ENCODE peak calls at places on chromosomes 1 and 21, in six cellular contexts. One of them, this sample, is unnamed. For H3K27me3, the result is how much of the 10 kb centered on the place peaks cover.

GRCh38 chr1:168512864-168513595 is 30.8 kb downstream of the XCL2 start:
- DNase-seq in adrenal gland: no peak
- DNase-seq in SK-N-SH: no peak
- DNase-seq in psoas muscle: no peak
- DNase-seq in thoracic aorta: no peak
- DNase-seq in mammary epithelial cell: no peak
- DNase-seq in this sample: peak

GRCh38 chr1:163315773-163316374 is 5.9 kb upstream of the NUF2 start:
- DNase-seq in mammary epithelial cell: peak
- DNase-seq in adrenal gland: peak
- DNase-seq in thoracic aorta: no peak
- DNase-seq in psoas muscle: no peak
- DNase-seq in SK-N-SH: peak
- DNase-seq in this sample: peak

GRCh38 chr1:56333461-56333860 is 245.9 kb downstream of the PLPP3 start:
- DNase-seq in SK-N-SH: no peak
- DNase-seq in mammary epithelial cell: no peak
- DNase-seq in psoas muscle: no peak
- DNase-seq in thoracic aorta: no peak
- DNase-seq in adrenal gland: no peak
- DNase-seq in this sample: no peak

GRCh38 chr1:86068126-86068805 is 88.3 kb downstream of the COL24A1 start:
- DNase-seq in thoracic aorta: no peak
- DNase-seq in psoas muscle: no peak
- DNase-seq in adrenal gland: no peak
- DNase-seq in SK-N-SH: no peak
- DNase-seq in mammary epithelial cell: no peak
- DNase-seq in this sample: no peak

GRCh38 chr1:230772457-230773395 is 25.5 kb downstream of the CAPN9 start:
- DNase-seq in adrenal gland: peak
- DNase-seq in psoas muscle: no peak
- DNase-seq in SK-N-SH: peak
- DNase-seq in mammary epithelial cell: peak
- DNase-seq in thoracic aorta: no peak
- DNase-seq in this sample: no peak

GRCh38 chr1:205205055-205205454 is 6.4 kb downstream of the DSTYK start:
- DNase-seq in SK-N-SH: no peak
- DNase-seq in thoracic aorta: no peak
- DNase-seq in mammary epithelial cell: no peak
- DNase-seq in adrenal gland: no peak
- DNase-seq in psoas muscle: no peak
- DNase-seq in this sample: no peak

GRCh38 chr1:83961571-83962295 is 37.2 kb downstream of the TTLL7 start:
- DNase-seq in mammary epithelial cell: no peak
- DNase-seq in adrenal gland: no peak
- DNase-seq in SK-N-SH: no peak
- DNase-seq in thoracic aorta: no peak
- DNase-seq in psoas muscle: no peak
- DNase-seq in this sample: no peak

GRCh38 chr1:225361176-225361575 is 66.7 kb downstream of the LBR start:
- DNase-seq in psoas muscle: no peak
- DNase-seq in adrenal gland: no peak
- DNase-seq in SK-N-SH: no peak
- DNase-seq in mammary epithelial cell: peak
- DNase-seq in thoracic aorta: no peak
- DNase-seq in this sample: no peak

GRCh38 chr1:32025515-32025914 is 11.8 kb downstream of the KHDRBS1 start:
- DNase-seq in mammary epithelial cell: no peak
- DNase-seq in thoracic aorta: no peak
- DNase-seq in SK-N-SH: no peak
- DNase-seq in adrenal gland: no peak
- DNase-seq in psoas muscle: no peak
- DNase-seq in this sample: no peak

GRCh38 chr1:60950431-60951068 is 131.8 kb upstream of the NFIA start:
- DNase-seq in psoas muscle: no peak
- DNase-seq in SK-N-SH: no peak
- DNase-seq in mammary epithelial cell: no peak
- DNase-seq in thoracic aorta: no peak
- DNase-seq in adrenal gland: no peak
- DNase-seq in this sample: no peak

GRCh38 chr1:183812111-183812510 is 7.2 kb downstream of the RGL1 start:
- DNase-seq in adrenal gland: no peak
- DNase-seq in thoracic aorta: no peak
- DNase-seq in SK-N-SH: no peak
- DNase-seq in mammary epithelial cell: no peak
- DNase-seq in psoas muscle: no peak
- DNase-seq in this sample: no peak

GRCh38 chr1:217471403-217471802 is 159.5 kb downstream of the GPATCH2 start:
- DNase-seq in mammary epithelial cell: no peak
- DNase-seq in psoas muscle: no peak
- DNase-seq in adrenal gland: no peak
- DNase-seq in SK-N-SH: peak
- DNase-seq in thoracic aorta: no peak
- DNase-seq in this sample: no peak

GRCh38 chr1:170929835-170930554 is 5.3 kb upstream of the MROH9 start:
- DNase-seq in thoracic aorta: no peak
- DNase-seq in adrenal gland: peak
- DNase-seq in psoas muscle: no peak
- DNase-seq in SK-N-SH: peak
- DNase-seq in mammary epithelial cell: peak
- DNase-seq in this sample: no peak

GRCh38 chr1:225458222-225458631 is 30.4 kb upstream of the LBR start:
- DNase-seq in adrenal gland: no peak
- DNase-seq in thoracic aorta: no peak
- DNase-seq in SK-N-SH: no peak
- DNase-seq in psoas muscle: no peak
- DNase-seq in mammary epithelial cell: no peak
- DNase-seq in this sample: no peak

GRCh38 chr21:34936874-34937563 is 112.1 kb downstream of the RUNX1 start:
- DNase-seq in mammary epithelial cell: peak
- DNase-seq in SK-N-SH: no peak
- DNase-seq in adrenal gland: no peak
- DNase-seq in thoracic aorta: no peak
- DNase-seq in psoas muscle: no peak
- DNase-seq in this sample: no peak

GRCh38 chr1:116322752-116323405 is 50.2 kb upstream of the ATP1A1 start:
- DNase-seq in mammary epithelial cell: no peak
- DNase-seq in SK-N-SH: no peak
- DNase-seq in thoracic aorta: no peak
- DNase-seq in adrenal gland: no peak
- DNase-seq in psoas muscle: no peak
- DNase-seq in this sample: no peak

GRCh38 chr1:27574871-27575831 is 28.8 kb downstream of the AHDC1 start:
- DNase-seq in SK-N-SH: peak
- DNase-seq in adrenal gland: peak
- DNase-seq in psoas muscle: peak
- DNase-seq in thoracic aorta: no peak
- DNase-seq in mammary epithelial cell: peak
- DNase-seq in this sample: no peak

GRCh38 chr1:200795151-200795550 is 56.5 kb downstream of the CAMSAP2 start:
- DNase-seq in mammary epithelial cell: peak
- DNase-seq in psoas muscle: no peak
- DNase-seq in adrenal gland: no peak
- DNase-seq in SK-N-SH: no peak
- DNase-seq in thoracic aorta: no peak
- DNase-seq in this sample: no peak

GRCh38 chr1:233972563-233972950 is 68.1 kb downstream of the SLC35F3 start:
- DNase-seq in psoas muscle: no peak
- DNase-seq in adrenal gland: no peak
- DNase-seq in thoracic aorta: no peak
- DNase-seq in mammary epithelial cell: no peak
- DNase-seq in SK-N-SH: no peak
- DNase-seq in this sample: no peak

GRCh38 chr1:152359906-152360305 is at the start of gene FLG2:
- DNase-seq in adrenal gland: no peak
- DNase-seq in thoracic aorta: no peak
- DNase-seq in mammary epithelial cell: no peak
- DNase-seq in psoas muscle: no peak
- DNase-seq in SK-N-SH: no peak
- DNase-seq in this sample: no peak

GRCh38 chr1:221190249-221190648 is 311.0 kb downstream of the HLX start:
- DNase-seq in thoracic aorta: no peak
- DNase-seq in adrenal gland: no peak
- DNase-seq in mammary epithelial cell: no peak
- DNase-seq in psoas muscle: no peak
- DNase-seq in SK-N-SH: no peak
- DNase-seq in this sample: no peak

GRCh38 chr21:42363331-42363730 is 3.0 kb downstream of the TFF1 start:
- DNase-seq in mammary epithelial cell: no peak
- DNase-seq in SK-N-SH: no peak
- DNase-seq in psoas muscle: no peak
- DNase-seq in adrenal gland: no peak
- DNase-seq in thoracic aorta: no peak
- DNase-seq in this sample: no peak

GRCh38 chr1:159163609-159164008 is 7.8 kb upstream of the CADM3 start:
- DNase-seq in SK-N-SH: no peak
- DNase-seq in psoas muscle: no peak
- DNase-seq in adrenal gland: no peak
- DNase-seq in thoracic aorta: no peak
- DNase-seq in mammary epithelial cell: no peak
- DNase-seq in this sample: no peak

GRCh38 chr21:43819511-43820405 is 30.4 kb downstream of the RRP1 start:
- DNase-seq in mammary epithelial cell: no peak
- DNase-seq in SK-N-SH: no peak
- DNase-seq in adrenal gland: no peak
- DNase-seq in psoas muscle: peak
- DNase-seq in thoracic aorta: no peak
- DNase-seq in this sample: no peak

DNA sequence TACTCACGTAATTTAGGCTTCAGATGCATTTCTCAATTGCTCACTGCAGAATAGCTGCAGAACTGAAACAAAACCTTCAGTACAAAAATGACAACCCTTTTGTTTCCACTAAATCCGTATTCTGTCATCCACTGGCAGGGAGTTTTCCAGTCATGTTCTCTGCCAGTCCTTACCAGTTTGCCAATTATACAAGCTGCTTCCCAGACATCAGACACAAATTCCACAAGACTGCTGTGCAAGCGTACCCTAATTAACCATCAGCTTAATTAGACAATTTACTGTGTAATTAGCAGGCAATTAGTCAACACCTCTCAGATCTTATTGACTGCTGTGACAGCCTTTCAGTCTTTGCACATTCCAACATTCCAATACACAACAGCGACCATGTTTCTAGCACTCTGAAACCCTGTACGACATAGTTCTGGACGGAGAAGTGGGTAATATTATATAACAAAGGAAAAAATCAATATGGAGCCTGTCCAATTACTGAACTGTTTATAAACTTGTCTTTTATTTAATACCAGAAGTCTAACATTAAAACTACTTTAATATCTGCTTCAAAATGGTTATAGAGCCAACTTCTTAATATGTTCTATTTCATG is 420.0 kb downstream of the DPYD start:
- DNase-seq in thoracic aorta: no peak
- DNase-seq in mammary epithelial cell: no peak
- DNase-seq in adrenal gland: no peak
- DNase-seq in SK-N-SH: no peak
- DNase-seq in psoas muscle: no peak
- DNase-seq in this sample: no peak
- TF ChIP-seq CTCF in thoracic aorta: no peak
- TF ChIP-seq CTCF in mammary epithelial cell: no peak
- TF ChIP-seq CTCF in adrenal gland: no peak
- TF ChIP-seq CTCF in SK-N-SH: no peak
- TF ChIP-seq CTCF in psoas muscle: no peak
- TF ChIP-seq CTCF in this sample: no peak

GRCh38 chr1:114089502-114090138 is 64.0 kb downstream of the SYT6 start:
- DNase-seq in adrenal gland: no peak
- DNase-seq in thoracic aorta: no peak
- DNase-seq in psoas muscle: no peak
- DNase-seq in SK-N-SH: no peak
- DNase-seq in mammary epithelial cell: peak
- DNase-seq in this sample: no peak
- H3K27ac ChIP-seq in adrenal gland: no peak
- H3K27ac ChIP-seq in thoracic aorta: no peak
- H3K27ac ChIP-seq in psoas muscle: no peak
- H3K27ac ChIP-seq in SK-N-SH: no peak
- H3K27ac ChIP-seq in mammary epithelial cell: no peak
- H3K27ac ChIP-seq in this sample: no peak

GRCh38 chr1:38527373-38527966 is 332.1 kb downstream of the RRAGC start:
- DNase-seq in psoas muscle: no peak
- DNase-seq in mammary epithelial cell: no peak
- DNase-seq in adrenal gland: no peak
- DNase-seq in SK-N-SH: no peak
- DNase-seq in thoracic aorta: no peak
- DNase-seq in this sample: no peak
- H3K27me3 ChIP-seq in psoas muscle: under half
- H3K27me3 ChIP-seq in mammary epithelial cell: under half
- H3K27me3 ChIP-seq in adrenal gland: under half
- H3K27me3 ChIP-seq in SK-N-SH: under half
- H3K27me3 ChIP-seq in thoracic aorta: under half
- H3K27me3 ChIP-seq in this sample: under half

DNA sequence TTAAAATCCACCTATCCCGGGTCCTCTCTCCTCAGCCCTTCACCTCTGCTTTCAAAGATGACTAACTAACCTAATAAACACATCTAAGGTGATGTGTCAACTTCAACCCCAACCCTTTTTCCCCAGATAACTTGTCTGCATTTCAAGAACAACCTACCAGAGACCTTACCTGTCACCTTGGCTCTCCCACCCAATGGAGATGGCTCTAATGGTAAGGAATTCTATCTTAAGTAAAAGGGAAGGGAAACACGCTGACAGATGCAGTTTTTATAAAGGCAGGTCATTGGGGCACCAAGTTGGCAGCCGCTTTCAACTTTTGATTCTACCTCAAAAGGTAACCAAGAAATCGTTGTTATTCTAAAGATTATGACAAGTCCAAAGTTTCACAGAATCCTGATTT is 37.6 kb downstream of the MRPL39 start:
- DNase-seq in thoracic aorta: no peak
- DNase-seq in mammary epithelial cell: no peak
- DNase-seq in psoas muscle: no peak
- DNase-seq in adrenal gland: no peak
- DNase-seq in SK-N-SH: no peak
- DNase-seq in this sample: no peak
- TF ChIP-seq CTCF in thoracic aorta: no peak
- TF ChIP-seq CTCF in mammary epithelial cell: no peak
- TF ChIP-seq CTCF in psoas muscle: no peak
- TF ChIP-seq CTCF in adrenal gland: no peak
- TF ChIP-seq CTCF in SK-N-SH: no peak
- TF ChIP-seq CTCF in this sample: no peak

DNA sequence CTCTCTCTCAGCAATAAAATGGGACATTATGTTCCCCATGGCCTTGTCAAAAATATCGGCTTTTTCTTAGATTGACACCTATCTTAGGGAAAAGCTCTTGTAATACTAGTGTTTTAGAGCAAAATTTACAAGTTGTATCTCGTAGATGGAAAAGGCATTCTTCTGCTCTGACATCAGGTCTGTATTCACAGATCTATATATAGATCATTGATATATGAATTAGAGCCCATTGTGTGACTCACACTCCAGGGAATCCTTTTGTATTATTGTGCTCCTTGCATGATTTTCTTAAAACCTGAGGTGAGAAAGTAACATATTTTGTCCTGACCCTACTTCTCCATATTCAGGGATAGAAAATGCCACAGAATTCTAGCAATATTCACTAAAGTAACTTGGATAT is 1160.8 kb upstream of the B3GALT2 start:
- DNase-seq in adrenal gland: no peak
- DNase-seq in thoracic aorta: no peak
- DNase-seq in mammary epithelial cell: peak
- DNase-seq in psoas muscle: no peak
- DNase-seq in SK-N-SH: no peak
- DNase-seq in this sample: no peak
- H3K27ac ChIP-seq in adrenal gland: no peak
- H3K27ac ChIP-seq in thoracic aorta: no peak
- H3K27ac ChIP-seq in mammary epithelial cell: no peak
- H3K27ac ChIP-seq in psoas muscle: no peak
- H3K27ac ChIP-seq in SK-N-SH: no peak
- H3K27ac ChIP-seq in this sample: no peak

This sample was measured in CD4-positive, alpha-beta T cell.